ENCODE peak calls at places on chromosomes 13 and 19, in six cellular contexts. K is GM23338, Z is PC-3, D is neuronal stem cell, U is K562, Q is GM12878. W is an unnamed sample.

GRCh38 chr19:47445527-47445926 is 26.2 kb downstream of the SLC8A2 start:
- DNase-seq in D (no peak), K (no peak), Z (no peak), U (no peak), Q (no peak), W (no peak)

GRCh38 chr19:2654585-2654861 is 48.0 kb downstream of the GNG7 start:
- DNase-seq in Z (no peak), K (no peak), D (no peak), Q (no peak), U (no peak), W (no peak)

GRCh38 chr13:22700488-22700887 is 480.3 kb upstream of the SGCG start:
- DNase-seq in U (no peak), Q (no peak), K (no peak), D (no peak), Z (no peak), W (no peak)

GRCh38 chr19:5170329-5170745 is 170.3 kb downstream of the PTPRS start:
- DNase-seq in K (peak; percentile 60), U (peak; percentile 61), Z (no peak), D (no peak), Q (no peak), W (no peak)

GRCh38 chr19:54525636-54526035 is 23.0 kb downstream of the LAIR2 start:
- DNase-seq in D (no peak), Q (no peak), K (no peak), U (no peak), Z (no peak), W (no peak)

GRCh38 chr13:94157705-94158218 is 321.7 kb downstream of the DCT start:
- DNase-seq in K (no peak), Z (no peak), Q (no peak), U (no peak), D (no peak), W (no peak)

GRCh38 chr13:41179593-41180250 is 14.6 kb downstream of the KBTBD7 start:
- DNase-seq in U (no peak), Z (peak; percentile 37), Q (no peak), K (no peak), D (no peak), W (no peak)

GRCh38 chr13:45121421-45121820 is 1.1 kb downstream of the GTF2F2 start:
- DNase-seq in D (no peak), Z (peak; percentile 30), U (no peak), Q (no peak), K (peak; percentile 54), W (no peak)

GRCh38 chr13:76955236-76955635 is 6.9 kb downstream of the ACOD1 start:
- DNase-seq in Z (no peak), K (no peak), Q (no peak), D (no peak), U (no peak), W (no peak)

GRCh38 chr19:45178262-45179062 is at the start of gene BLOC1S3:
- DNase-seq in Q (peak; percentile 100), U (peak; percentile 94), K (peak; percentile 100), Z (peak; percentile 97), D (peak; percentile 100), W (peak; percentile 100)
- H2AFZ ChIP-seq in Q (peak within 1 kb of the TSS; percentile 78), U (peak within 1 kb of the TSS; percentile 94), K (peak within 1 kb of the TSS; percentile 94), Z (peak within 1 kb of the TSS; percentile 85), D (peak within 1 kb of the TSS; percentile 94), W (peak within 1 kb of the TSS; percentile 99)

DNA sequence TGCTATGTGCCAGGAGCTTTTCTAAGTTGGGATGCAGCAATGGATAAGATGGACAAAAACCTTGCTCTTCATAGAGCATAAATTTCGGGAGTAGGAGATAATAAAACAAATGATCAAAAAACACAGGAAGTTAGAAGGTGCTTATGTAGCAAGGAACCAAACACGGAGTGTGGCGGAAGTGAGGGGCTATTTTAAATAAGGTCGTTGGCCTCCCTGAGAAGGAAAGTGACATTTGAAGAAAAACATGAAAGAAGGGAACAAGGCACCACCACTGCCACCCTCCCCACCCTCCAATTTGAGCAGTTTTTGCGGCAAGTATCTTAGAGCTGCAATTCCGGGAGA is 3.2 kb upstream of the GSX1 start:
- DNase-seq in Z (no peak), D (no peak), K (no peak), U (no peak), Q (no peak), W (no peak)
- H3K4me2 ChIP-seq in Z (no peak overlapping the region), D (no peak overlapping the region), K (peak overlapping the region; percentile 78), U (no peak overlapping the region), Q (no peak overlapping the region), W (no peak overlapping the region)

GRCh38 chr13:51765142-51765515 is 38.8 kb downstream of the DHRS12 start:
- DNase-seq in Q (no peak), Z (no peak), K (no peak), D (no peak), U (no peak), W (no peak)
- H2AFZ ChIP-seq in Q (peak overlapping the region; percentile 83), Z (no peak overlapping the region), K (no peak overlapping the region), D (no peak overlapping the region), U (no peak overlapping the region), W (no peak overlapping the region)

GRCh38 chr13:105193026-105193425 is 1342.4 kb downstream of the EFNB2 start:
- DNase-seq in U (no peak), Z (no peak), Q (no peak), D (no peak), K (no peak), W (no peak)
- H3K4me2 ChIP-seq in U (no peak overlapping the region), Z (no peak overlapping the region), Q (no peak overlapping the region), D (no peak overlapping the region), K (no peak overlapping the region), W (no peak overlapping the region)

W was measured in keratinocyte.